ENCODE peak calls at places on chromosomes 3 and 15, in five cellular contexts. One of them, this sample, is unnamed.

GRCh38 chr15:51536965-51537574 is 85.5 kb downstream of the DMXL2 start:
- DNase-seq in nephron progenitor cell: no peak
- DNase-seq in T-cell: no peak
- DNase-seq in amniotic stem cell: no peak
- DNase-seq in stomach: no peak
- DNase-seq in this sample: no peak

GRCh38 chr15:78811124-78811824 is at the start of gene ADAMTS7:
- DNase-seq in amniotic stem cell: peak; percentile 49
- DNase-seq in stomach: peak; percentile 70
- DNase-seq in nephron progenitor cell: peak; percentile 91
- DNase-seq in T-cell: no peak
- DNase-seq in this sample: peak; percentile 13

GRCh38 chr3:49324768-49325167 is 15.1 kb downstream of the USP4 start:
- DNase-seq in T-cell: no peak
- DNase-seq in stomach: no peak
- DNase-seq in amniotic stem cell: no peak
- DNase-seq in nephron progenitor cell: no peak
- DNase-seq in this sample: no peak

GRCh38 chr3:39313289-39313688 is 16.2 kb upstream of the CCR8 start:
- DNase-seq in nephron progenitor cell: no peak
- DNase-seq in stomach: no peak
- DNase-seq in T-cell: no peak
- DNase-seq in amniotic stem cell: no peak
- DNase-seq in this sample: no peak

GRCh38 chr3:106130384-106131084 is 261.7 kb upstream of the CBLB start:
- DNase-seq in nephron progenitor cell: no peak
- DNase-seq in T-cell: no peak
- DNase-seq in amniotic stem cell: peak; percentile 40
- DNase-seq in stomach: no peak
- DNase-seq in this sample: no peak

GRCh38 chr15:52282418-52282817 is 13.2 kb downstream of the MYO5C start:
- DNase-seq in amniotic stem cell: no peak
- DNase-seq in T-cell: no peak
- DNase-seq in stomach: no peak
- DNase-seq in nephron progenitor cell: no peak
- DNase-seq in this sample: no peak

GRCh38 chr3:109118584-109118983 is 650 bp upstream of the MORC1 start:
- DNase-seq in T-cell: no peak
- DNase-seq in nephron progenitor cell: no peak
- DNase-seq in amniotic stem cell: no peak
- DNase-seq in stomach: no peak
- DNase-seq in this sample: no peak

GRCh38 chr3:47542614-47543173 is 29.2 kb upstream of the ELP6 start:
- DNase-seq in nephron progenitor cell: peak; percentile 66
- DNase-seq in stomach: no peak
- DNase-seq in amniotic stem cell: no peak
- DNase-seq in T-cell: no peak
- DNase-seq in this sample: no peak

GRCh38 chr15:78768096-78768495 is 43.2 kb downstream of the ADAMTS7 start:
- DNase-seq in amniotic stem cell: no peak
- DNase-seq in stomach: no peak
- DNase-seq in T-cell: no peak
- DNase-seq in nephron progenitor cell: no peak
- DNase-seq in this sample: no peak

GRCh38 chr3:53150247-53151085 is 10.5 kb upstream of the PRKCD start:
- DNase-seq in nephron progenitor cell: no peak
- DNase-seq in T-cell: no peak
- DNase-seq in stomach: peak; percentile 91
- DNase-seq in amniotic stem cell: no peak
- DNase-seq in this sample: no peak

GRCh38 chr3:149460123-149460522 is 14.4 kb upstream of the TM4SF4 start:
- DNase-seq in T-cell: no peak
- DNase-seq in nephron progenitor cell: no peak
- DNase-seq in amniotic stem cell: no peak
- DNase-seq in stomach: no peak
- DNase-seq in this sample: no peak

GRCh38 chr15:101615986-101616848 is 36.0 kb downstream of the TM2D3 start:
- DNase-seq in T-cell: no peak
- DNase-seq in amniotic stem cell: no peak
- DNase-seq in stomach: peak; percentile 56
- DNase-seq in nephron progenitor cell: peak; percentile 77
- DNase-seq in this sample: peak; percentile 47

GRCh38 chr3:45367451-45367850 is 20.9 kb upstream of the LARS2 start:
- DNase-seq in amniotic stem cell: peak; percentile 70
- DNase-seq in T-cell: no peak
- DNase-seq in nephron progenitor cell: no peak
- DNase-seq in stomach: no peak
- DNase-seq in this sample: no peak

GRCh38 chr3:96467639-96468038 is 346.8 kb upstream of the EPHA6 start:
- DNase-seq in nephron progenitor cell: no peak
- DNase-seq in T-cell: no peak
- DNase-seq in amniotic stem cell: no peak
- DNase-seq in stomach: no peak
- DNase-seq in this sample: no peak

GRCh38 chr3:48208088-48208487 is 15.2 kb upstream of the CAMP start:
- DNase-seq in nephron progenitor cell: no peak
- DNase-seq in amniotic stem cell: no peak
- DNase-seq in T-cell: no peak
- DNase-seq in stomach: no peak
- DNase-seq in this sample: no peak

GRCh38 chr3:104885214-104885814 is 481.4 kb upstream of the ALCAM start:
- DNase-seq in amniotic stem cell: no peak
- DNase-seq in nephron progenitor cell: no peak
- DNase-seq in stomach: no peak
- DNase-seq in T-cell: no peak
- DNase-seq in this sample: no peak

GRCh38 chr3:114379266-114379665 is 85.4 kb downstream of the TIGIT start:
- DNase-seq in stomach: no peak
- DNase-seq in T-cell: no peak
- DNase-seq in nephron progenitor cell: no peak
- DNase-seq in amniotic stem cell: no peak
- DNase-seq in this sample: no peak

GRCh38 chr3:42300013-42300412 is 34.0 kb upstream of the CCK start:
- DNase-seq in T-cell: peak; percentile 2
- DNase-seq in stomach: no peak
- DNase-seq in amniotic stem cell: no peak
- DNase-seq in nephron progenitor cell: peak; percentile 80
- DNase-seq in this sample: no peak

GRCh38 chr3:197328198-197328597 is 29.8 kb upstream of the DLG1 start:
- DNase-seq in T-cell: no peak
- DNase-seq in stomach: no peak
- DNase-seq in amniotic stem cell: no peak
- DNase-seq in nephron progenitor cell: no peak
- DNase-seq in this sample: no peak

GRCh38 chr3:16738451-16738850 is 133.2 kb upstream of the DAZL start:
- DNase-seq in stomach: no peak
- DNase-seq in T-cell: no peak
- DNase-seq in nephron progenitor cell: no peak
- DNase-seq in amniotic stem cell: no peak
- DNase-seq in this sample: no peak

GRCh38 chr3:6124875-6125274 is 736.0 kb upstream of the GRM7 start:
- DNase-seq in T-cell: no peak
- DNase-seq in amniotic stem cell: no peak
- DNase-seq in stomach: no peak
- DNase-seq in nephron progenitor cell: no peak
- DNase-seq in this sample: no peak

GRCh38 chr15:73915085-73915484 is 11.2 kb upstream of the LOXL1 start:
- DNase-seq in amniotic stem cell: no peak
- DNase-seq in T-cell: no peak
- DNase-seq in stomach: no peak
- DNase-seq in nephron progenitor cell: no peak
- DNase-seq in this sample: no peak

GRCh38 chr3:96779810-96780209 is 34.6 kb upstream of the EPHA6 start:
- DNase-seq in amniotic stem cell: no peak
- DNase-seq in T-cell: no peak
- DNase-seq in nephron progenitor cell: no peak
- DNase-seq in stomach: no peak
- DNase-seq in this sample: no peak

GRCh38 chr15:38041576-38041975 is 107.1 kb downstream of the TMCO5A start:
- DNase-seq in nephron progenitor cell: no peak
- DNase-seq in amniotic stem cell: peak; percentile 32
- DNase-seq in T-cell: no peak
- DNase-seq in stomach: no peak
- DNase-seq in this sample: peak; percentile 5